ENCODE peak calls at places on chromosomes 5 and 9, in seven cellular contexts. P is stimulated activated CD4-positive, alpha-beta T cell treated with anti-CD3 and anti-CD28 coated beads, Interleukin-1b, Interleukin-23, amount 100 ng/mL, for 4 hours; W is caudate nucleus; V is GM23338; C is HEK293T; D is NCI-H1417; T is AG09319. U is an unnamed sample.

GRCh38 chr9:113776194-113776593 is 99.9 kb upstream of the ZNF618 start:
- DNase-seq in P (no peak), W (no peak), V (no peak), C (no peak), D (no peak), T (no peak), U (no peak)

GRCh38 chr9:78559449-78559885 is 262.5 kb downstream of the PSAT1 start:
- DNase-seq in P (no peak), W (no peak), V (no peak), C (no peak), D (no peak), T (no peak), U (no peak)

GRCh38 chr9:22111871-22112247 is 102.8 kb upstream of the CDKN2B start:
- DNase-seq in P (no peak), W (no peak), V (no peak), C (no peak), D (no peak), T (no peak), U (no peak)

GRCh38 chr9:77851862-77852602 is 179.6 kb downstream of the GNAQ start:
- DNase-seq in P (no peak), W (no peak), V (no peak), C (no peak), D (no peak), T (no peak), U (no peak)

GRCh38 chr5:152811985-152812384 is 406.9 kb upstream of the NMUR2 start:
- DNase-seq in P (no peak), W (no peak), V (no peak), C (no peak), D (no peak), T (no peak), U (no peak)

GRCh38 chr9:70607329-70607728 is 192.9 kb upstream of the KLF9 start:
- DNase-seq in P (no peak), W (no peak), V (no peak), C (no peak), D (no peak), T (no peak), U (no peak)

GRCh38 chr9:26946753-26947727 is at the start of gene PLAA:
- DNase-seq in P (peak), W (peak), V (peak), C (peak), D (peak), T (peak), U (peak)

GRCh38 chr5:40960027-40960426 is 50.7 kb downstream of the C7 start:
- DNase-seq in P (no peak), W (no peak), V (no peak), C (no peak), D (no peak), T (no peak), U (no peak)

GRCh38 chr5:133489632-133490031 is 122.7 kb downstream of the FSTL4 start:
- DNase-seq in P (no peak), W (no peak), V (no peak), C (no peak), D (peak), T (no peak), U (no peak)

GRCh38 chr9:27945386-27945785 is 372.1 kb upstream of the C9orf72 start:
- DNase-seq in P (no peak), W (no peak), V (no peak), C (no peak), D (no peak), T (no peak), U (no peak)

GRCh38 chr5:159947708-159948358 is 31.6 kb downstream of the ADRA1B start:
- DNase-seq in P (no peak), W (no peak), V (no peak), C (no peak), D (no peak), T (peak), U (no peak)

GRCh38 chr9:122314193-122314592 is 49.5 kb downstream of the MRRF start:
- DNase-seq in P (no peak), W (no peak), V (no peak), C (no peak), D (peak), T (no peak), U (no peak)

GRCh38 chr9:3136999-3137675 is 293.2 kb upstream of the PUM3 start:
- DNase-seq in P (no peak), W (no peak), V (no peak), C (no peak), D (no peak), T (peak), U (no peak)

GRCh38 chr9:99055384-99055783 is 49.5 kb upstream of the TGFBR1 start:
- DNase-seq in P (no peak), W (no peak), V (no peak), C (no peak), D (no peak), T (no peak), U (no peak)